ENCODE peak calls at places on chromosomes 12 and 14, in seven cellular contexts. M is GM23248; T is neuronal stem cell; C is AG10803; Y is bronchial epithelial cell; K is pons; Q is activated CD4-positive, alpha-beta T cell treated with anti-CD3 and anti-CD28 coated beads, Interleukin-2, amount 10 ng/mL, durations not matched to agents 7 days and 5 days. D is an unnamed sample.

GRCh38 chr14:52299692-52300278 is 14.3 kb upstream of the PTGER2 start:
- DNase-seq in M (peak), Y (peak), C (peak), Q (peak), T (no peak), K (peak), D (peak)

GRCh38 chr12:114448618-114448933 is 42.6 kb upstream of the TBX5 start:
- DNase-seq in Q (no peak), T (no peak), M (no peak), K (no peak), Y (no peak), C (no peak), D (no peak)

GRCh38 chr14:100827751-100828447 is 2.0 kb downstream of the MEG3 start:
- DNase-seq in K (no peak), M (peak), C (peak), T (no peak), Q (no peak), Y (peak), D (no peak)

GRCh38 chr12:110590806-110591326 is 7.7 kb upstream of the PPTC7 start:
- DNase-seq in T (no peak), M (peak), Q (peak), K (peak), Y (no peak), C (peak), D (no peak)

GRCh38 chr12:121828306-121828705 is 24.5 kb downstream of the SETD1B start:
- DNase-seq in Y (no peak), M (no peak), K (no peak), C (no peak), Q (no peak), T (no peak), D (no peak)

GRCh38 chr14:71415404-71415690 is 508.1 kb downstream of the PCNX1 start:
- DNase-seq in M (peak), T (no peak), Y (no peak), K (no peak), Q (no peak), C (peak), D (no peak)

GRCh38 chr14:73722581-73722980 is 8.4 kb upstream of the PNMA1 start:
- DNase-seq in K (no peak), Y (no peak), C (no peak), T (no peak), Q (no peak), M (no peak), D (no peak)

GRCh38 chr12:88579572-88579940 is 715 bp downstream of the KITLG start:
- DNase-seq in Y (no peak), Q (no peak), M (peak), K (no peak), T (no peak), C (no peak), D (no peak)

GRCh38 chr12:108112815-108113556 is 16.1 kb upstream of the WSCD2 start:
- DNase-seq in Y (no peak), T (peak), C (no peak), K (no peak), M (no peak), Q (no peak), D (no peak)

GRCh38 chr14:75123991-75124390 is 2.9 kb downstream of the NEK9 start:
- DNase-seq in K (no peak), T (no peak), Q (peak), M (peak), C (peak), Y (peak), D (no peak)

GRCh38 chr14:102693006-102693755 is 84.1 kb upstream of the TRAF3 start:
- DNase-seq in C (no peak), Q (no peak), Y (no peak), M (no peak), K (no peak), T (peak), D (no peak)

GRCh38 chr12:9668141-9669018 is 1.1 kb upstream of the CLEC2D start:
- DNase-seq in Q (no peak), M (peak), K (no peak), T (no peak), Y (no peak), C (peak), D (no peak)

GRCh38 chr14:69327507-69327906 is 67.5 kb downstream of the GALNT16 start:
- DNase-seq in K (no peak), C (no peak), T (no peak), Q (no peak), Y (no peak), M (no peak), D (no peak)

GRCh38 chr12:65640489-65640901 is 183.8 kb upstream of the HMGA2 start:
- DNase-seq in C (peak), T (no peak), Q (no peak), K (no peak), Y (no peak), M (peak), D (no peak)

GRCh38 chr14:50928002-50928635 is 16.2 kb downstream of the PYGL start:
- DNase-seq in K (peak), Q (no peak), C (peak), Y (no peak), M (peak), T (no peak), D (no peak)

GRCh38 chr12:88036368-88036965 is 7.3 kb upstream of the C12orf50 start:
- DNase-seq in Y (peak), C (peak), T (no peak), Q (no peak), K (no peak), M (peak), D (no peak)

GRCh38 chr14:99674064-99674650 is 9.9 kb upstream of the CYP46A1 start:
- DNase-seq in Q (no peak), T (no peak), Y (no peak), M (no peak), K (no peak), C (no peak), D (no peak)

GRCh38 chr12:6963016-6963731 is 7.3 kb downstream of the PHB2 start:
- DNase-seq in T (no peak), Q (no peak), M (no peak), C (no peak), K (no peak), Y (peak), D (no peak)

GRCh38 chr12:121334513-121335343 is 17.5 kb downstream of the ANAPC5 start:
- DNase-seq in K (peak), M (peak), C (peak), T (peak), Y (peak), Q (peak), D (peak)

GRCh38 chr12:40325349-40325960 is 100.7 kb downstream of the LRRK2 start:
- DNase-seq in M (peak), Q (peak), Y (peak), T (no peak), C (peak), K (peak), D (peak)

GRCh38 chr12:7716391-7716790 is 5.2 kb downstream of the DPPA3 start:
- DNase-seq in T (no peak), M (peak), C (peak), Q (no peak), K (peak), Y (peak), D (no peak)

GRCh38 chr14:102140027-102140749 is 491 bp downstream of the WDR20 start:
- DNase-seq in Y (peak), M (peak), T (peak), K (no peak), C (peak), Q (peak), D (no peak)

GRCh38 chr12:50458606-50459005 is 46.2 kb upstream of the DIP2B start:
- DNase-seq in C (peak), Y (peak), K (no peak), T (no peak), Q (no peak), M (peak), D (no peak)

GRCh38 chr12:100927825-100928224 is 133.2 kb downstream of the ANO4 start:
- DNase-seq in Q (no peak), C (peak), Y (peak), T (no peak), K (no peak), M (peak), D (no peak)

GRCh38 chr14:101361044-101361443 is 200.3 kb upstream of the DIO3 start:
- DNase-seq in C (no peak), Y (no peak), Q (no peak), T (no peak), M (no peak), K (no peak), D (no peak)

GRCh38 chr14:105876829-105877228 is 350.4 kb downstream of the TMEM121 start:
- DNase-seq in K (no peak), C (no peak), T (no peak), Q (no peak), Y (no peak), M (no peak), D (no peak)

GRCh38 chr14:77979666-77980351 is 179.9 kb downstream of the ADCK1 start:
- DNase-seq in K (peak), Y (no peak), M (no peak), Q (no peak), C (peak), T (no peak), D (no peak)

GRCh38 chr14:69325646-69326265 is 65.8 kb downstream of the GALNT16 start:
- DNase-seq in Q (no peak), M (peak), Y (no peak), T (no peak), C (no peak), K (no peak), D (no peak)

GRCh38 chr14:101504096-101504948 is 57.0 kb upstream of the DIO3 start:
- DNase-seq in M (no peak), K (no peak), C (no peak), Q (no peak), Y (no peak), T (no peak), D (no peak)

D was measured in NCI-H748 treated with DMSO at 0.1 percent for 48 hours.